ENCODE peak calls at places on chromosomes 11 and 22, in seven cellular contexts. One of them, this sample, is unnamed.
A peak's percentile ranks its signal among the peaks of the same experiment; 100 is the strongest.

GRCh38 chr11:33598426-33599069 is 102.1 kb downstream of the C11orf91 start:
- DNase-seq in adipocyte: no peak
- DNase-seq in bronchial epithelial cell: no peak
- DNase-seq in renal cortical epithelial cell: peak; percentile 13
- DNase-seq in central memory CD8-positive, alpha-beta T cell: no peak
- DNase-seq in activated CD4-positive, CD25-positive, alpha-beta regulatory T cell: no peak
- DNase-seq in T47D: no peak
- DNase-seq in this sample: no peak

GRCh38 chr11:95108671-95109551 is 19.3 kb downstream of the ENDOD1 start:
- DNase-seq in central memory CD8-positive, alpha-beta T cell: no peak
- DNase-seq in activated CD4-positive, CD25-positive, alpha-beta regulatory T cell: no peak
- DNase-seq in T47D: no peak
- DNase-seq in renal cortical epithelial cell: no peak
- DNase-seq in bronchial epithelial cell: no peak
- DNase-seq in adipocyte: peak; percentile 20
- DNase-seq in this sample: no peak

GRCh38 chr22:32331918-32332725 is 25.5 kb upstream of the RFPL3 start:
- DNase-seq in activated CD4-positive, CD25-positive, alpha-beta regulatory T cell: no peak
- DNase-seq in bronchial epithelial cell: no peak
- DNase-seq in T47D: no peak
- DNase-seq in central memory CD8-positive, alpha-beta T cell: no peak
- DNase-seq in adipocyte: no peak
- DNase-seq in renal cortical epithelial cell: no peak
- DNase-seq in this sample: no peak

GRCh38 chr11:205221-206001 is 1.8 kb downstream of the BET1L start:
- DNase-seq in renal cortical epithelial cell: no peak
- DNase-seq in central memory CD8-positive, alpha-beta T cell: peak; percentile 8
- DNase-seq in adipocyte: no peak
- DNase-seq in T47D: no peak
- DNase-seq in activated CD4-positive, CD25-positive, alpha-beta regulatory T cell: no peak
- DNase-seq in bronchial epithelial cell: no peak
- DNase-seq in this sample: no peak

GRCh38 chr11:70297341-70297740 is 26.9 kb downstream of the PPFIA1 start:
- DNase-seq in renal cortical epithelial cell: no peak
- DNase-seq in bronchial epithelial cell: peak; percentile 25
- DNase-seq in activated CD4-positive, CD25-positive, alpha-beta regulatory T cell: no peak
- DNase-seq in central memory CD8-positive, alpha-beta T cell: no peak
- DNase-seq in adipocyte: peak; percentile 20
- DNase-seq in T47D: no peak
- DNase-seq in this sample: no peak

GRCh38 chr11:70272009-70272408 is 1.5 kb downstream of the PPFIA1 start:
- DNase-seq in adipocyte: no peak
- DNase-seq in bronchial epithelial cell: no peak
- DNase-seq in activated CD4-positive, CD25-positive, alpha-beta regulatory T cell: no peak
- DNase-seq in renal cortical epithelial cell: no peak
- DNase-seq in central memory CD8-positive, alpha-beta T cell: no peak
- DNase-seq in T47D: no peak
- DNase-seq in this sample: no peak

GRCh38 chr11:133219543-133219942 is 312.8 kb downstream of the OPCML start:
- DNase-seq in activated CD4-positive, CD25-positive, alpha-beta regulatory T cell: no peak
- DNase-seq in T47D: no peak
- DNase-seq in adipocyte: no peak
- DNase-seq in central memory CD8-positive, alpha-beta T cell: no peak
- DNase-seq in bronchial epithelial cell: no peak
- DNase-seq in renal cortical epithelial cell: no peak
- DNase-seq in this sample: no peak

GRCh38 chr22:39478461-39478860 is 21.6 kb downstream of the MGAT3 start:
- DNase-seq in renal cortical epithelial cell: no peak
- DNase-seq in activated CD4-positive, CD25-positive, alpha-beta regulatory T cell: no peak
- DNase-seq in adipocyte: peak; percentile 32
- DNase-seq in bronchial epithelial cell: no peak
- DNase-seq in central memory CD8-positive, alpha-beta T cell: no peak
- DNase-seq in T47D: peak; percentile 61
- DNase-seq in this sample: no peak

GRCh38 chr11:19508166-19508565 is 204.5 kb upstream of the NAV2 start:
- DNase-seq in T47D: no peak
- DNase-seq in activated CD4-positive, CD25-positive, alpha-beta regulatory T cell: no peak
- DNase-seq in bronchial epithelial cell: no peak
- DNase-seq in renal cortical epithelial cell: peak; percentile 61
- DNase-seq in central memory CD8-positive, alpha-beta T cell: no peak
- DNase-seq in adipocyte: no peak
- DNase-seq in this sample: no peak

GRCh38 chr11:28232649-28233048 is 124.5 kb downstream of the METTL15 start:
- DNase-seq in renal cortical epithelial cell: no peak
- DNase-seq in T47D: no peak
- DNase-seq in bronchial epithelial cell: no peak
- DNase-seq in activated CD4-positive, CD25-positive, alpha-beta regulatory T cell: no peak
- DNase-seq in central memory CD8-positive, alpha-beta T cell: no peak
- DNase-seq in adipocyte: no peak
- DNase-seq in this sample: no peak

GRCh38 chr11:132072880-132073213 is 702.4 kb downstream of the NTM start:
- DNase-seq in bronchial epithelial cell: no peak
- DNase-seq in renal cortical epithelial cell: no peak
- DNase-seq in central memory CD8-positive, alpha-beta T cell: no peak
- DNase-seq in T47D: no peak
- DNase-seq in adipocyte: peak; percentile 55
- DNase-seq in activated CD4-positive, CD25-positive, alpha-beta regulatory T cell: no peak
- DNase-seq in this sample: no peak

GRCh38 chr22:32785636-32786418 is 15.7 kb upstream of the TIMP3 start:
- DNase-seq in adipocyte: peak; percentile 58
- DNase-seq in T47D: no peak
- DNase-seq in activated CD4-positive, CD25-positive, alpha-beta regulatory T cell: no peak
- DNase-seq in central memory CD8-positive, alpha-beta T cell: no peak
- DNase-seq in bronchial epithelial cell: no peak
- DNase-seq in renal cortical epithelial cell: no peak
- DNase-seq in this sample: no peak

GRCh38 chr11:73047773-73048371 is 94.2 kb downstream of the FCHSD2 start:
- DNase-seq in central memory CD8-positive, alpha-beta T cell: no peak
- DNase-seq in adipocyte: no peak
- DNase-seq in renal cortical epithelial cell: peak; percentile 62
- DNase-seq in bronchial epithelial cell: peak; percentile 15
- DNase-seq in activated CD4-positive, CD25-positive, alpha-beta regulatory T cell: no peak
- DNase-seq in T47D: no peak
- DNase-seq in this sample: no peak

GRCh38 chr22:23116506-23117263 is 25.1 kb downstream of the RSPH14 start:
- DNase-seq in T47D: no peak
- DNase-seq in adipocyte: no peak
- DNase-seq in bronchial epithelial cell: no peak
- DNase-seq in activated CD4-positive, CD25-positive, alpha-beta regulatory T cell: no peak
- DNase-seq in renal cortical epithelial cell: no peak
- DNase-seq in central memory CD8-positive, alpha-beta T cell: no peak
- DNase-seq in this sample: no peak

GRCh38 chr11:73147771-73148681 is 5.9 kb upstream of the FCHSD2 start:
- DNase-seq in T47D: no peak
- DNase-seq in activated CD4-positive, CD25-positive, alpha-beta regulatory T cell: no peak
- DNase-seq in bronchial epithelial cell: no peak
- DNase-seq in renal cortical epithelial cell: peak; percentile 54
- DNase-seq in central memory CD8-positive, alpha-beta T cell: no peak
- DNase-seq in adipocyte: no peak
- DNase-seq in this sample: no peak

GRCh38 chr11:64836448-64837072 is 7.9 kb downstream of the CDC42BPG start:
- DNase-seq in adipocyte: no peak
- DNase-seq in bronchial epithelial cell: no peak
- DNase-seq in activated CD4-positive, CD25-positive, alpha-beta regulatory T cell: no peak
- DNase-seq in central memory CD8-positive, alpha-beta T cell: no peak
- DNase-seq in T47D: no peak
- DNase-seq in renal cortical epithelial cell: no peak
- DNase-seq in this sample: no peak

GRCh38 chr11:10930224-10930960 is 72.5 kb upstream of the ZBED5 start:
- DNase-seq in bronchial epithelial cell: no peak
- DNase-seq in activated CD4-positive, CD25-positive, alpha-beta regulatory T cell: no peak
- DNase-seq in T47D: no peak
- DNase-seq in adipocyte: no peak
- DNase-seq in renal cortical epithelial cell: no peak
- DNase-seq in central memory CD8-positive, alpha-beta T cell: no peak
- DNase-seq in this sample: no peak

GRCh38 chr11:83132191-83132590 is 24.7 kb upstream of the PCF11 start:
- DNase-seq in central memory CD8-positive, alpha-beta T cell: no peak
- DNase-seq in bronchial epithelial cell: no peak
- DNase-seq in adipocyte: no peak
- DNase-seq in T47D: no peak
- DNase-seq in activated CD4-positive, CD25-positive, alpha-beta regulatory T cell: no peak
- DNase-seq in renal cortical epithelial cell: no peak
- DNase-seq in this sample: no peak

GRCh38 chr11:1059759-1060158 is 14.9 kb upstream of the MUC2 start:
- DNase-seq in activated CD4-positive, CD25-positive, alpha-beta regulatory T cell: no peak
- DNase-seq in bronchial epithelial cell: no peak
- DNase-seq in T47D: no peak
- DNase-seq in adipocyte: no peak
- DNase-seq in central memory CD8-positive, alpha-beta T cell: no peak
- DNase-seq in renal cortical epithelial cell: no peak
- DNase-seq in this sample: no peak

GRCh38 chr11:79198898-79199250 is 242.0 kb downstream of the TENM4 start:
- DNase-seq in bronchial epithelial cell: peak; percentile 70
- DNase-seq in renal cortical epithelial cell: peak; percentile 54
- DNase-seq in T47D: no peak
- DNase-seq in adipocyte: no peak
- DNase-seq in activated CD4-positive, CD25-positive, alpha-beta regulatory T cell: no peak
- DNase-seq in central memory CD8-positive, alpha-beta T cell: no peak
- DNase-seq in this sample: no peak

GRCh38 chr11:32353884-32354283 is 81.5 kb downstream of the WT1 start:
- DNase-seq in adipocyte: no peak
- DNase-seq in central memory CD8-positive, alpha-beta T cell: no peak
- DNase-seq in T47D: no peak
- DNase-seq in activated CD4-positive, CD25-positive, alpha-beta regulatory T cell: no peak
- DNase-seq in renal cortical epithelial cell: peak; percentile 33
- DNase-seq in bronchial epithelial cell: no peak
- DNase-seq in this sample: no peak

GRCh38 chr22:28208036-28208435 is 289.0 kb upstream of the PITPNB start:
- DNase-seq in T47D: no peak
- DNase-seq in adipocyte: no peak
- DNase-seq in bronchial epithelial cell: peak; percentile 68
- DNase-seq in renal cortical epithelial cell: peak; percentile 80
- DNase-seq in central memory CD8-positive, alpha-beta T cell: no peak
- DNase-seq in activated CD4-positive, CD25-positive, alpha-beta regulatory T cell: no peak
- DNase-seq in this sample: no peak

GRCh38 chr11:2721163-2721935 is 21.6 kb upstream of the KCNQ1OT1 start:
- DNase-seq in renal cortical epithelial cell: no peak
- DNase-seq in adipocyte: no peak
- DNase-seq in T47D: no peak
- DNase-seq in central memory CD8-positive, alpha-beta T cell: no peak
- DNase-seq in activated CD4-positive, CD25-positive, alpha-beta regulatory T cell: no peak
- DNase-seq in bronchial epithelial cell: no peak
- DNase-seq in this sample: no peak